ENCODE peak calls at places on chromosomes 16 and 17, in four cellular contexts. V is upper lobe of right lung, H is tibial artery, P is heart right ventricle. O is an unnamed sample.

GRCh38 chr17:37710344-37710886 is 34.4 kb downstream of the HNF1B start:
- DNase-seq in V (peak; percentile 86), H (no peak), P (no peak), O (no peak)

GRCh38 chr17:64504769-64505319 is 1.2 kb downstream of the DDX5 start:
- DNase-seq in V (no peak), H (no peak), P (no peak), O (no peak)

GRCh38 chr17:61389670-61390478 is 9.8 kb upstream of the TBX2 start:
- DNase-seq in V (peak; percentile 77), H (no peak), P (peak; percentile 68), O (no peak)

GRCh38 chr17:65027305-65027704 is 29.2 kb downstream of the GNA13 start:
- DNase-seq in V (no peak), H (no peak), P (no peak), O (peak; percentile 25)

GRCh38 chr17:10920511-10920910 is 82.6 kb upstream of the PIRT start:
- DNase-seq in V (no peak), H (no peak), P (no peak), O (no peak)

GRCh38 chr17:79090503-79091372 is 16.1 kb downstream of the ENGASE start:
- DNase-seq in V (no peak), H (no peak), P (no peak), O (no peak)

GRCh38 chr16:4688674-4689045 is 4.7 kb upstream of the NUDT16L1 start:
- DNase-seq in V (no peak), H (peak; percentile 62), P (no peak), O (no peak)

GRCh38 chr17:247767-248166 is 66.3 kb upstream of the DOC2B start:
- DNase-seq in V (peak; percentile 69), H (peak; percentile 52), P (no peak), O (no peak)

GRCh38 chr16:84527486-84528269 is 23.2 kb upstream of the MEAK7 start:
- DNase-seq in V (no peak), H (no peak), P (no peak), O (no peak)

GRCh38 chr16:5415123-5415522 is 317.5 kb upstream of the EEF2KMT start:
- DNase-seq in V (no peak), H (no peak), P (no peak), O (no peak)

GRCh38 chr16:888901-889570 is 81.7 kb downstream of the LMF1 start:
- DNase-seq in V (no peak), H (no peak), P (peak; percentile 4), O (no peak)

GRCh38 chr16:3149193-3149530 is 14.3 kb downstream of the ZNF213 start:
- DNase-seq in V (no peak), H (no peak), P (no peak), O (no peak)

GRCh38 chr16:48454051-48454450 is 68.8 kb upstream of the SIAH1 start:
- DNase-seq in V (no peak), H (no peak), P (no peak), O (no peak)

GRCh38 chr17:44759096-44759915 is 518 bp downstream of the ADAM11 start:
- DNase-seq in V (peak; percentile 65), H (no peak), P (no peak), O (no peak)

GRCh38 chr16:1871974-1872635 is at the start of gene MEIOB:
- DNase-seq in V (peak; percentile 70), H (no peak), P (peak; percentile 16), O (no peak)

GRCh38 chr17:33910200-33910857 is 344.8 kb upstream of the CCL2 start:
- DNase-seq in V (no peak), H (no peak), P (no peak), O (no peak)

GRCh38 chr16:11254913-11255736 is 879 bp downstream of the SOCS1 start:
- DNase-seq in V (peak; percentile 80), H (peak; percentile 74), P (peak; percentile 41), O (no peak)

GRCh38 chr17:76270127-76270592 is 5.0 kb downstream of the UBALD2 start:
- DNase-seq in V (no peak), H (no peak), P (no peak), O (no peak)

GRCh38 chr16:84220851-84221250 is 19.0 kb downstream of the KCNG4 start:
- DNase-seq in V (no peak), H (no peak), P (no peak), O (no peak)

GRCh38 chr16:68128577-68129305 is 43.6 kb downstream of the NFATC3 start:
- DNase-seq in V (peak; percentile 69), H (no peak), P (no peak), O (peak; percentile 74)

GRCh38 chr16:68130520-68130919 is 45.4 kb downstream of the NFATC3 start:
- DNase-seq in V (no peak), H (no peak), P (no peak), O (no peak)

GRCh38 chr16:68131813-68132706 is 46.9 kb downstream of the NFATC3 start:
- DNase-seq in V (no peak), H (no peak), P (no peak), O (no peak)

GRCh38 chr16:68126395-68126794 is 41.2 kb downstream of the NFATC3 start:
- DNase-seq in V (no peak), H (no peak), P (no peak), O (no peak)
- TF ChIP-seq CTCF in V (no peak), H (no peak), P (no peak), O (no peak)

DNA sequence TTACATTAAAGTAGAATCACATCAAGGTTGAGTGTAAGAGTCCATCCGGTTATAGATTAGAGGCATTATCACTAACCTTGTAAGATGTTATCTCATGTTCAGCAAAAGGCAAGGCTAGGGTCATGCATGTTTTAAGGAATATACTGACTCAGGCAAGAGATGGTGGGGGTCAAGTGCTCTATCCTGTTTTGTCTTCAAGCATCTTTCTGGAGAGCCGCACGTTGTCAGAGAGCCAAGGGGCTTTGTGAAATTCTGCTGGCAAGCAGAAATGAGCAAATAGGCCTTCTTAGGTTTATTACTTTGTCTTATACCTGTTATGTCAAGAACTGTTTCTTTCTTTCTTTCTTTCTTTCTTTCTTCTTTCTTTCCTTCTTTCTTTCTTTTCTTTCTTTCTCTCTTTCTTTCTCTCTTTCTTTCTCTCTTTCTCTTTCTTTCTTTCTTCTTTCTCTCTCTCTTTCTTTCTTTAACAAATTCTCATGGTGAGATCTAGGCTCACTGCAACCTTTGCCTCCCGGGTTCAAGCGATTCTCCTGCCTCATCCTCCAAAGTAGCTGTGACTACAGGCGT is 47.3 kb upstream of the IL34 start:
- DNase-seq in V (no peak), H (no peak), P (no peak), O (no peak)
- TF ChIP-seq CTCF in V (no peak), H (no peak), P (no peak), O (no peak)

GRCh38 chr17:39921323-39921722 is 2.9 kb upstream of the GSDMB start:
- DNase-seq in V (no peak), H (no peak), P (no peak), O (no peak)
- TF ChIP-seq CTCF in V (no peak), H (no peak), P (no peak), O (no peak)

GRCh38 chr17:22507823-22508222 is 815.5 kb downstream of the KCNJ18 start:
- DNase-seq in V (no peak), H (no peak), P (no peak), O (no peak)
- TF ChIP-seq CTCF in V (no peak), H (no peak), P (no peak), O (no peak)

GRCh38 chr16:57801856-57802634 is at the start of gene KIFC3:
- DNase-seq in V (peak; percentile 91), H (peak; percentile 92), P (peak; percentile 90), O (no peak)
- TF ChIP-seq CTCF in V (peak; percentile 6), H (peak; percentile 27), P (peak; percentile 35), O (no peak)